ENCODE peak calls at places on chromosomes 12 and 14, in four cellular contexts. One of them, this sample, is unnamed.

GRCh38 chr12:51247523-51248206 is 9.0 kb downstream of the DAZAP2 start:
- DNase-seq in MG63: no peak
- DNase-seq in body of pancreas: no peak
- DNase-seq in A549: no peak
- DNase-seq in this sample: no peak

GRCh38 chr14:68679746-68680467 is 113.0 kb downstream of the ZFP36L1 start:
- DNase-seq in body of pancreas: no peak
- DNase-seq in A549: no peak
- DNase-seq in MG63: no peak
- DNase-seq in this sample: peak; percentile 63

GRCh38 chr14:99012703-99013102 is 259.3 kb downstream of the BCL11B start:
- DNase-seq in body of pancreas: no peak
- DNase-seq in A549: no peak
- DNase-seq in MG63: no peak
- DNase-seq in this sample: no peak

GRCh38 chr12:11397366-11397765 is 2.0 kb upstream of the PRB2 start:
- DNase-seq in body of pancreas: no peak
- DNase-seq in MG63: no peak
- DNase-seq in A549: no peak
- DNase-seq in this sample: no peak

GRCh38 chr12:46983959-46984833 is 95.2 kb upstream of the PCED1B start:
- DNase-seq in body of pancreas: peak; percentile 33
- DNase-seq in MG63: peak; percentile 23
- DNase-seq in A549: peak; percentile 76
- DNase-seq in this sample: peak; percentile 38

GRCh38 chr14:21267886-21268611 is 1.2 kb downstream of the HNRNPC start:
- DNase-seq in A549: no peak
- DNase-seq in body of pancreas: no peak
- DNase-seq in MG63: no peak
- DNase-seq in this sample: peak; percentile 75

GRCh38 chr12:32757159-32757556 is 1.5 kb upstream of the YARS2 start:
- DNase-seq in body of pancreas: no peak
- DNase-seq in MG63: no peak
- DNase-seq in A549: no peak
- DNase-seq in this sample: no peak

GRCh38 chr12:2432856-2433255 is 361.9 kb upstream of the FKBP4 start:
- DNase-seq in body of pancreas: no peak
- DNase-seq in MG63: no peak
- DNase-seq in A549: no peak
- DNase-seq in this sample: no peak

GRCh38 chr14:104554608-104555401 is 24.8 kb upstream of the C14orf180 start:
- DNase-seq in body of pancreas: peak; percentile 4
- DNase-seq in MG63: no peak
- DNase-seq in A549: no peak
- DNase-seq in this sample: no peak

GRCh38 chr14:47207636-47208035 is 467.8 kb downstream of the MDGA2 start:
- DNase-seq in body of pancreas: no peak
- DNase-seq in A549: peak; percentile 4
- DNase-seq in MG63: no peak
- DNase-seq in this sample: peak; percentile 17

GRCh38 chr14:90344285-90344684 is 12.5 kb upstream of the NRDE2 start:
- DNase-seq in body of pancreas: no peak
- DNase-seq in MG63: no peak
- DNase-seq in A549: no peak
- DNase-seq in this sample: no peak

GRCh38 chr12:94326727-94327126 is 132.9 kb downstream of the CEP83 start:
- DNase-seq in A549: no peak
- DNase-seq in MG63: peak; percentile 8
- DNase-seq in body of pancreas: no peak
- DNase-seq in this sample: peak; percentile 91

GRCh38 chr14:75003250-75004027 is 718 bp downstream of the EIF2B2 start:
- DNase-seq in MG63: no peak
- DNase-seq in body of pancreas: no peak
- DNase-seq in A549: no peak
- DNase-seq in this sample: no peak

This sample was measured in kidney glomerular epithelial cell.